ENCODE peak calls at places on chromosomes 5 and 9, in seven cellular contexts. L is endodermal cell; N is neuronal stem cell; G is caudate nucleus; M is right cardiac atrium; V is heart left ventricle; O is CD8-positive, alpha-beta memory T cell. E is an unnamed sample.

GRCh38 chr5:44275329-44275728 is 113.9 kb downstream of the FGF10 start:
- DNase-seq in N (no peak), V (no peak), L (no peak), M (no peak), G (no peak), O (no peak), E (no peak)

GRCh38 chr5:174317261-174317894 is 271.9 kb downstream of the NSG2 start:
- DNase-seq in G (no peak), L (peak), N (peak), V (peak), M (peak), O (no peak), E (peak)

GRCh38 chr5:59956130-59956773 is 62.7 kb upstream of the PDE4D start:
- DNase-seq in L (no peak), G (no peak), N (no peak), M (no peak), V (no peak), O (no peak), E (no peak)

GRCh38 chr9:23496827-23497226 is 329.2 kb downstream of the ELAVL2 start:
- DNase-seq in G (no peak), O (no peak), L (no peak), V (no peak), N (no peak), M (no peak), E (no peak)

GRCh38 chr5:73093943-73094342 is 26.4 kb upstream of the TMEM171 start:
- DNase-seq in G (peak), V (no peak), L (no peak), O (no peak), N (no peak), M (no peak), E (no peak)

GRCh38 chr9:102273952-102274351 is 535.5 kb upstream of the GRIN3A start:
- DNase-seq in L (no peak), M (no peak), G (no peak), V (no peak), N (no peak), O (no peak), E (no peak)

GRCh38 chr5:97854871-97855762 is 672.1 kb upstream of the RIOK2 start:
- DNase-seq in N (no peak), O (no peak), M (peak), V (peak), L (peak), G (no peak), E (no peak)

GRCh38 chr5:172975289-172975688 is 8.3 kb upstream of the ATP6V0E1 start:
- DNase-seq in G (no peak), L (no peak), V (no peak), N (no peak), O (no peak), M (no peak), E (no peak)

GRCh38 chr5:133938039-133938821 is 30.2 kb downstream of the C5orf15 start:
- DNase-seq in V (no peak), L (no peak), G (no peak), N (no peak), M (no peak), O (no peak), E (no peak)

GRCh38 chr9:109124089-109124488 is 4.3 kb upstream of the TMEM245 start:
- DNase-seq in O (no peak), N (no peak), L (no peak), M (no peak), G (no peak), V (no peak), E (no peak)

GRCh38 chr9:124320062-124320973 is 62.6 kb downstream of the NEK6 start:
- DNase-seq in O (peak), M (peak), L (peak), N (peak), V (peak), G (no peak), E (peak)

GRCh38 chr5:57066921-57067914 is 106.6 kb upstream of the GPBP1 start:
- DNase-seq in N (no peak), M (no peak), G (no peak), O (no peak), V (no peak), L (no peak), E (no peak)

GRCh38 chr5:57202811-57203210 is 29.0 kb downstream of the GPBP1 start:
- DNase-seq in G (no peak), N (no peak), V (no peak), L (no peak), O (no peak), M (no peak), E (no peak)

GRCh38 chr5:58246521-58246944 is 213.4 kb downstream of the PLK2 start:
- DNase-seq in O (no peak), G (no peak), V (no peak), L (no peak), N (no peak), M (no peak), E (no peak)

GRCh38 chr5:96940586-96940985 is 4.7 kb downstream of the LNPEP start:
- DNase-seq in O (no peak), G (no peak), L (no peak), N (no peak), M (no peak), V (no peak), E (no peak)

GRCh38 chr5:140361901-140362300 is 1.9 kb downstream of the SLC4A9 start:
- DNase-seq in G (no peak), O (no peak), V (no peak), M (no peak), L (no peak), N (no peak), E (no peak)

GRCh38 chr5:43702815-43703214 is 99.8 kb downstream of the NNT start:
- DNase-seq in N (no peak), L (no peak), M (no peak), V (no peak), G (no peak), O (no peak), E (peak)

GRCh38 chr5:98997000-98997399 is 68.2 kb upstream of the CHD1 start:
- DNase-seq in M (no peak), O (no peak), L (no peak), G (no peak), V (no peak), N (no peak), E (no peak)

GRCh38 chr5:115209279-115209678 is 39.6 kb upstream of the TRIM36 start:
- DNase-seq in O (peak), M (no peak), N (no peak), V (no peak), G (no peak), L (no peak), E (no peak)

GRCh38 chr5:15794117-15794985 is 294.4 kb downstream of the FBXL7 start:
- DNase-seq in O (no peak), M (no peak), N (no peak), V (no peak), G (no peak), L (no peak), E (no peak)

GRCh38 chr5:157750320-157750719 is 6.8 kb downstream of the LSM11 start:
- DNase-seq in O (no peak), G (no peak), M (no peak), N (no peak), L (no peak), V (no peak), E (no peak)

GRCh38 chr5:82111191-82111590 is 139.4 kb downstream of the ATG10 start:
- DNase-seq in N (no peak), M (no peak), O (no peak), V (no peak), L (no peak), G (no peak), E (no peak)

GRCh38 chr5:52987711-52988329 is 1.3 kb upstream of the ITGA2 start:
- DNase-seq in M (no peak), L (no peak), G (no peak), V (no peak), N (no peak), O (no peak), E (no peak)

GRCh38 chr9:99954841-99955240 is 48.4 kb downstream of the STX17 start:
- DNase-seq in L (no peak), N (no peak), M (no peak), O (no peak), G (no peak), V (no peak), E (no peak)

GRCh38 chr5:58849995-58850667 is 267.3 kb downstream of the RAB3C start:
- DNase-seq in O (no peak), G (no peak), M (no peak), V (no peak), L (peak), N (peak), E (no peak)

GRCh38 chr5:94618029-94618492 is 343 bp downstream of the KIAA0825 start:
- DNase-seq in V (peak), M (peak), O (no peak), L (peak), G (no peak), N (no peak), E (peak)

GRCh38 chr5:79845448-79846197 is 145.4 kb downstream of the MTX3 start:
- DNase-seq in G (no peak), N (no peak), M (no peak), V (no peak), L (peak), O (no peak), E (no peak)

GRCh38 chr5:115096034-115096769 is 73.5 kb downstream of the TRIM36 start:
- DNase-seq in V (no peak), M (no peak), G (peak), O (no peak), L (no peak), N (no peak), E (peak)

GRCh38 chr5:78518365-78519197 is 130.0 kb downstream of the LHFPL2 start:
- DNase-seq in N (no peak), M (peak), O (no peak), L (peak), V (peak), G (no peak), E (no peak)

GRCh38 chr9:30519756-30520155 is 1864.7 kb upstream of the ACO1 start:
- DNase-seq in V (no peak), M (no peak), N (no peak), O (no peak), G (no peak), L (no peak), E (no peak)

GRCh38 chr9:14813336-14814020 is 90.9 kb upstream of the CER1 start:
- DNase-seq in G (no peak), O (no peak), V (no peak), M (no peak), N (no peak), L (no peak), E (no peak)

GRCh38 chr5:126414874-126415502 is 8.2 kb upstream of the GRAMD2B start:
- DNase-seq in G (no peak), L (no peak), O (no peak), V (peak), N (no peak), M (no peak), E (no peak)

GRCh38 chr5:20678386-20678785 is 690.4 kb upstream of the CDH18 start:
- DNase-seq in N (no peak), L (no peak), G (no peak), M (no peak), O (no peak), V (no peak), E (no peak)

GRCh38 chr5:80153586-80154126 is 102.2 kb downstream of the SERINC5 start:
- DNase-seq in L (peak), M (no peak), O (peak), V (no peak), N (no peak), G (peak), E (no peak)

GRCh38 chr5:1751864-1752822 is 47.5 kb downstream of the MRPL36 start:
- DNase-seq in O (no peak), N (no peak), V (no peak), L (peak), G (no peak), M (no peak), E (peak)

GRCh38 chr9:115921301-115921700 is 232.3 kb upstream of the PAPPA start:
- DNase-seq in N (no peak), O (no peak), G (no peak), V (no peak), M (no peak), L (no peak), E (no peak)

GRCh38 chr5:34500236-34500836 is 155.8 kb upstream of the RAI14 start:
- DNase-seq in N (no peak), G (no peak), L (no peak), V (no peak), O (no peak), M (no peak), E (no peak)

GRCh38 chr9:133863193-133863592 is 125.0 kb upstream of the SARDH start:
- DNase-seq in L (no peak), N (no peak), O (no peak), V (no peak), G (no peak), M (no peak), E (no peak)
- H3K27ac ChIP-seq in L (peak), N (no peak), O (no peak), V (peak), G (peak), M (peak), E (no peak)

DNA sequence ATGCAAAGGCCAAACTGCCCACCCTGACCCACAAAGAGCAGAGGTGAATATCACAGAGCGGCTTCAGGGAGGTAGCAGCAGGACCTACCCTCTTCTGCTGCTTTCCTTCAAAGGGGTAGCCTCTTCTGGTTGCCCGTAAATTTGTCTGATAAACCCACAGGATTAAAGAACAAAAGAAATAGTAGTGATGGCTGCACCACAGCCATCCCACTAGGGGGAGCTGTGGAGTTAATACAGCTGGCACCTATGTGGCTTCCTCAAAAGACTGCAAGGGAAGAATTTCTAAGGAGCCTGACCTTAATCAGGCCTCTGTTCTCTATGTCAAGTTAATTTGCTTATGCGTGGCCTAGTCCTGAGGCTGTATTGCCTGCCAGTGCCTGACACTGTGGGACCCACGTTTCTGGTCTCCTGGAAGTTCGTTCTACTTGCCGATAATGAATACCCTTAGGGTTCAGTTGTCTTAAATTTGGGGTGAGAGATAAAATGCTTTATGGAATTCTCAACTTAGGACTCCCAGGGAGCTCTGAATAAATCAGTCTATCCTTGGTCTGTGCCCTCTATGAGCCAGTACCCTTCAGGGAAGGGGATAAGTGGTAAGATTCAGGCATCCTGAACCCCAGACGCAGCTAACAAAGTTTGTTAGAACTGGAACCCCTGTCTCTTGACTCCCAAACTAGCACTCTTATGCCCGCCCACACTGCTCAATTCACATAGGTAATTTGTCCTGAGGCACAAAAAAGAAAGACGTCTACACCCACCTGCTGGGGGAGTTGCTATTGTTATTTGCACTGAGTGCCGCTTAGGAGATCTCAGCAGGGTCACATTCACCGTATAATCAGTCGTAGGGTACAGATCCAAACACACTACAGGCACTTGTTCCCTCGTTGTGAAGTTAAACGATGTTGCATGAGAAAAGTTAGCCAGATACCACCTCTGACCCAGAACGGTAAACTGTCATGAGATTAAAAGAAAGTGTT is 77.1 kb downstream of the SUSD1 start:
- DNase-seq in N (peak), L (peak), M (peak), O (peak), V (peak), G (no peak), E (peak)
- H3K27ac ChIP-seq in N (no peak), L (peak), M (no peak), O (no peak), V (no peak), G (no peak), E (peak)

DNA sequence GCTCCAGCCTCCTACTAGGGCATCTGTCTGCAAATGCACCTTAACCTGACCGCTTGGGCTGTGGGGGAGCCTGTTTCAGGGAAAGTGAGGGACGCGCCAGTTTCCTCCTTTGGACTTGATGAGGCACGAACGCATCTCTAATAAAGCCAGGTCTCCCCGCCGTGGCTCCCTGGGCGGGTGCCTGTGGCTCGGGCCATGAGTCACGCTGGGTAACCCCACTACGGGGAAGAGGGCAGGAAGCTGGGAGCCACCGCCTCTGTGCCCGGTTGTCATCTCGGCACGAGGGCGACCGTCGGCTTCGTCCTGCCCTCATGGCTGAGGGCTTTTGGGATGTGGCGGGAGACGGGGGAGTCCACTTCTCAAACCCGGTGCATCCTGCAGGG is 12.1 kb downstream of the NOTCH1 start:
- DNase-seq in L (no peak), V (no peak), O (peak), N (no peak), M (no peak), G (no peak), E (no peak)
- H3K27ac ChIP-seq in L (no peak), V (peak), O (no peak), N (no peak), M (peak), G (no peak), E (no peak)

GRCh38 chr5:127998950-127999349 is 84.6 kb upstream of the SLC12A2 start:
- DNase-seq in O (no peak), L (no peak), V (no peak), G (no peak), M (no peak), N (no peak), E (no peak)
- H3K27ac ChIP-seq in O (no peak), L (no peak), V (no peak), G (no peak), M (no peak), N (no peak), E (no peak)